ENCODE peak calls at places on chromosomes 6 and 20, in nine cellular contexts. T is tibial nerve, A is ovary, J is brain microvascular endothelial cell, L is GM12865, Q is IMR-90, R is Peyer's patch, U is OCI-LY7, G is fibroblast of mammary gland. B is an unnamed sample.

GRCh38 chr20:61959301-61959700 is 106.4 kb downstream of the TAF4 start:
- DNase-seq in G (peak), U (peak), L (no peak), R (no peak), T (no peak), A (peak), J (no peak), Q (no peak), B (no peak)

GRCh38 chr20:32476684-32477593 is 108.2 kb downstream of the NOL4L start:
- DNase-seq in J (no peak), U (no peak), A (no peak), R (peak), G (no peak), T (no peak), Q (no peak), L (no peak), B (no peak)

GRCh38 chr6:79570802-79571367 is 33.7 kb upstream of the LCA5 start:
- DNase-seq in L (peak), T (no peak), A (no peak), R (no peak), G (peak), J (no peak), U (peak), Q (peak), B (peak)

GRCh38 chr6:5279891-5280338 is 18.6 kb downstream of the FARS2 start:
- DNase-seq in R (no peak), Q (peak), U (no peak), L (peak), T (no peak), G (no peak), J (no peak), A (no peak), B (no peak)

GRCh38 chr6:122755901-122756300 is 23.6 kb upstream of the FABP7 start:
- DNase-seq in A (no peak), L (no peak), U (no peak), J (no peak), Q (no peak), T (no peak), G (no peak), R (no peak), B (no peak)

GRCh38 chr6:141056945-141057635 is 1075.6 kb upstream of the GJE1 start:
- DNase-seq in J (peak), G (no peak), T (no peak), U (no peak), R (no peak), L (no peak), A (no peak), Q (no peak), B (no peak)

GRCh38 chr6:142627474-142627873 is 317.5 kb downstream of the HIVEP2 start:
- DNase-seq in L (no peak), A (no peak), G (no peak), T (no peak), J (no peak), U (no peak), Q (no peak), R (no peak), B (no peak)

GRCh38 chr20:20199338-20200160 is 147.2 kb downstream of the CFAP61 start:
- DNase-seq in L (no peak), G (no peak), T (no peak), U (no peak), R (no peak), J (no peak), A (no peak), Q (no peak), B (no peak)

GRCh38 chr20:63484236-63484635 is 11.8 kb upstream of the KCNQ2 start:
- DNase-seq in L (no peak), Q (no peak), T (no peak), A (no peak), G (no peak), U (no peak), R (no peak), J (no peak), B (no peak)

GRCh38 chr20:32524871-32525501 is 60.1 kb downstream of the NOL4L start:
- DNase-seq in U (no peak), T (peak), G (no peak), R (peak), J (no peak), L (no peak), Q (no peak), A (no peak), B (no peak)

GRCh38 chr6:21971540-21971939 is 325.3 kb downstream of the PRL start:
- DNase-seq in L (no peak), G (no peak), U (no peak), A (no peak), T (no peak), J (no peak), Q (peak), R (no peak), B (no peak)

GRCh38 chr20:49863666-49864065 is 51.0 kb downstream of the SLC9A8 start:
- DNase-seq in T (no peak), U (no peak), Q (no peak), J (no peak), G (no peak), L (no peak), A (no peak), R (no peak), B (no peak)

GRCh38 chr20:14383326-14383725 is 45.9 kb upstream of the FLRT3 start:
- DNase-seq in J (no peak), A (no peak), T (no peak), L (no peak), G (no peak), Q (no peak), R (no peak), U (no peak), B (no peak)

GRCh38 chr20:20368414-20369352 is 779 bp downstream of the INSM1 start:
- DNase-seq in A (no peak), R (no peak), L (no peak), J (no peak), Q (no peak), G (peak), T (no peak), U (no peak), B (no peak)

GRCh38 chr6:87504440-87504839 is 31.7 kb downstream of the SLC35A1 start:
- DNase-seq in L (no peak), T (no peak), J (no peak), R (no peak), A (no peak), G (peak), U (no peak), Q (peak), B (no peak)

GRCh38 chr20:4814696-4815252 is 93.1 kb downstream of the PRND start:
- DNase-seq in L (peak), T (no peak), A (no peak), Q (no peak), J (no peak), R (no peak), U (peak), G (no peak), B (no peak)

GRCh38 chr6:20692023-20692422 is 157.8 kb downstream of the CDKAL1 start:
- DNase-seq in U (no peak), T (no peak), R (no peak), J (no peak), G (peak), Q (no peak), L (no peak), A (no peak), B (no peak)

GRCh38 chr6:8108031-8108660 is 5.8 kb upstream of the EEF1E1 start:
- DNase-seq in T (no peak), Q (peak), R (no peak), U (no peak), J (peak), A (no peak), G (peak), L (no peak), B (peak)

GRCh38 chr6:54892831-54893230 is 46.3 kb downstream of the FAM83B start:
- DNase-seq in T (no peak), R (no peak), A (no peak), G (peak), J (peak), L (no peak), Q (peak), U (no peak), B (peak)

GRCh38 chr6:156390621-156391378 is 386.4 kb upstream of the ARID1B start:
- DNase-seq in U (peak), G (no peak), J (no peak), T (no peak), A (no peak), R (no peak), L (no peak), Q (no peak), B (no peak)

GRCh38 chr20:46419882-46420281 is 13.5 kb upstream of the ELMO2 start:
- DNase-seq in R (no peak), A (no peak), L (no peak), U (no peak), G (no peak), J (no peak), Q (no peak), T (no peak), B (no peak)

GRCh38 chr6:25793970-25794369 is 37.9 kb downstream of the SLC17A1 start:
- DNase-seq in T (no peak), A (no peak), R (no peak), Q (no peak), L (no peak), G (no peak), U (no peak), J (no peak), B (no peak)

GRCh38 chr6:52087498-52087999 is at the start of gene PKHD1:
- DNase-seq in L (peak), G (peak), U (peak), Q (peak), J (no peak), A (no peak), R (no peak), T (no peak), B (no peak)

GRCh38 chr20:56358600-56359211 is at the start of gene FAM210B:
- DNase-seq in A (peak), U (peak), J (peak), T (peak), Q (peak), L (peak), G (peak), R (peak), B (peak)

GRCh38 chr6:80742481-80742880 is 636.0 kb downstream of the BCKDHB start:
- DNase-seq in L (peak), U (peak), R (no peak), J (peak), A (no peak), Q (peak), G (peak), T (no peak), B (peak)

GRCh38 chr6:166999845-167000253 is 652 bp downstream of the CEP43 start:
- DNase-seq in Q (no peak), G (no peak), J (no peak), R (no peak), U (peak), L (peak), T (no peak), A (no peak), B (no peak)

GRCh38 chr20:6395695-6396094 is 272.9 kb upstream of the FERMT1 start:
- DNase-seq in G (no peak), L (no peak), A (no peak), T (no peak), R (no peak), J (peak), U (no peak), Q (peak), B (peak)

GRCh38 chr20:19992996-19993908 is 23.9 kb upstream of the NAA20 start:
- DNase-seq in T (no peak), A (peak), Q (peak), R (no peak), J (peak), U (no peak), L (no peak), G (peak), B (peak)

GRCh38 chr6:106360989-106361430 is 493 bp downstream of the CRYBG1 start:
- DNase-seq in U (no peak), R (peak), G (no peak), L (peak), A (no peak), T (no peak), Q (no peak), J (no peak), B (no peak)

GRCh38 chr20:63567382-63568169 is 6.5 kb downstream of the HELZ2 start:
- DNase-seq in G (no peak), R (no peak), J (peak), Q (no peak), A (no peak), L (peak), U (peak), T (peak), B (peak)

GRCh38 chr6:21355638-21356037 is 237.9 kb upstream of the SOX4 start:
- DNase-seq in A (no peak), G (no peak), R (no peak), L (no peak), J (no peak), Q (no peak), U (no peak), T (no peak), B (no peak)

GRCh38 chr6:42452171-42453026 is 673 bp upstream of the TRERF1 start:
- DNase-seq in T (peak), G (peak), Q (peak), J (peak), L (peak), U (peak), A (peak), R (peak), B (peak)

GRCh38 chr6:13787146-13787545 is 27.2 kb downstream of the MCUR1 start:
- DNase-seq in R (no peak), J (no peak), U (no peak), L (no peak), G (peak), T (no peak), Q (peak), A (no peak), B (peak)

GRCh38 chr6:104402572-104402971 is 457.1 kb downstream of the HACE1 start:
- DNase-seq in U (no peak), A (no peak), Q (no peak), R (no peak), G (no peak), J (no peak), T (no peak), L (no peak), B (no peak)

GRCh38 chr20:78338-78737 is 9.1 kb upstream of the DEFB125 start:
- DNase-seq in L (no peak), J (no peak), T (no peak), Q (no peak), R (no peak), A (no peak), G (no peak), U (no peak), B (no peak)

GRCh38 chr20:79565-79964 is 7.9 kb upstream of the DEFB125 start:
- DNase-seq in Q (no peak), L (no peak), R (no peak), T (no peak), A (no peak), U (no peak), G (no peak), J (no peak), B (no peak)

DNA sequence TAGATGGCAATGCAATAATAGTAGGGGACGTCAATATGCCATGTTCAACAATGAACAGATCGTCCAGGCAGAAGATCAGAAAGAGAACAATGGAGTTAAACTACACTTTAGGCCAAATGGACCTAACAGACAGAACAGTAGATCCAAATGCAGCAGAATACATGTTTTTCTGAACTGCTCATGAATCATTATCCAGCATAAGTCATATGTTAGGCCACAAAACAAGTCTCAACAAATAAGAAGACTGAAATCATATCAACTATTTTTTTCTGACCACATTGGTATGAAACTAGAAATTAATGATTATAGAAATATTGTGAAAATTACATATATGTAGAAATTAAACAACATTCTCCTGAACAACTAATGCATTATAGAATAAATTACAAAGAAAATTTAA is 10.2 kb upstream of the DEFB125 start:
- DNase-seq in T (no peak), R (no peak), G (no peak), U (no peak), A (no peak), J (no peak), Q (no peak), L (no peak), B (no peak)
- H3K4me3 ChIP-seq in T (no peak), R (no peak), G (no peak), U (no peak), A (no peak), J (no peak), Q (no peak), L (no peak), B (no peak)

GRCh38 chr6:90086517-90086916 is 192.2 kb downstream of the GJA10 start:
- DNase-seq in T (no peak), A (no peak), J (no peak), G (peak), Q (peak), L (no peak), R (no peak), U (no peak), B (no peak)
- TF ChIP-seq CTCF in T (no peak), A (no peak), J (peak), G (no peak), Q (no peak), L (no peak), R (no peak), U (no peak), B (no peak)

GRCh38 chr20:17168026-17168612 is 58.7 kb upstream of the PCSK2 start:
- DNase-seq in L (no peak), U (no peak), G (no peak), R (no peak), J (no peak), A (no peak), T (no peak), Q (no peak), B (no peak)

GRCh38 chr20:17177341-17177740 is 49.5 kb upstream of the PCSK2 start:
- DNase-seq in R (no peak), Q (no peak), L (no peak), U (no peak), T (no peak), A (no peak), G (no peak), J (no peak), B (no peak)

GRCh38 chr20:17169575-17170136 is 57.2 kb upstream of the PCSK2 start:
- DNase-seq in L (no peak), Q (no peak), A (peak), T (no peak), U (no peak), G (no peak), J (no peak), R (no peak), B (no peak)

GRCh38 chr20:17172826-17173420 is 53.9 kb upstream of the PCSK2 start:
- DNase-seq in J (no peak), T (no peak), G (no peak), R (no peak), L (no peak), U (no peak), Q (no peak), A (no peak), B (no peak)

DNA sequence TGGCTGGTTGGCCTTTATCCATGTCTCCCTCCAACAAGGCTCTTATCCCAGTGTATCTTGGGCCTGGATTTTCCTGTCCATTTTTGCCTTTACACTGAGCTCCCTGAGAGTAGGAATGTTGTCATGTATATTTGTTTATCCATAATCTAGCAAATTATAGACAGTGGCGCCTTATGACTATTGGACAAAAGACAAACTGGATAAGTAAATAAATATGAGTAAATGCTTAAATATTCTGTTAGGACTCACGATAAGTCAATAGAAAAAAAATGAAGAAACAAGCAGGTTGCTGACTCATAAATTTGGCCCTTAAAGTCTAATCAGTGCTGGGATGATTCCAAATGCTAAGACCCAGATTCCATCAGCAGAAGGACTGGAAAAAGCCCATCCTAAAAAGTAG is 55.1 kb upstream of the PCSK2 start:
- DNase-seq in L (no peak), A (no peak), J (no peak), U (no peak), G (no peak), Q (no peak), T (no peak), R (no peak), B (no peak)
- H3K4me3 ChIP-seq in L (no peak), A (no peak), J (no peak), U (no peak), G (no peak), Q (no peak), T (no peak), R (no peak), B (no peak)

GRCh38 chr20:52105045-52105572 is 86.5 kb downstream of the ZFP64 start:
- DNase-seq in L (no peak), T (no peak), U (no peak), Q (peak), A (peak), R (no peak), G (peak), J (peak), B (peak)
- TF ChIP-seq CTCF in L (no peak), T (no peak), U (no peak), Q (no peak), A (no peak), R (no peak), G (no peak), J (no peak), B (no peak)

GRCh38 chr6:44250718-44251123 is 3.8 kb downstream of the HSP90AB1 start:
- DNase-seq in R (no peak), Q (no peak), U (no peak), T (no peak), J (no peak), G (no peak), L (no peak), A (no peak), B (no peak)
- H3K4me3 ChIP-seq in R (no peak), Q (no peak), U (no peak), T (no peak), J (no peak), G (no peak), L (no peak), A (no peak), B (no peak)